ENCODE peak calls at places on chromosomes 12 and 14, in eight cellular contexts. H is AML-193, E is skeletal muscle cell, W is GM12865, O is GOT3, V is fibroblast of the aortic adventitia, C is globus pallidus, F is neural progenitor cell. Z is an unnamed sample.

GRCh38 chr14:89620436-89620835 is 203.4 kb upstream of the FOXN3 start:
- DNase-seq in H (no peak), E (no peak), W (no peak), O (no peak), V (no peak), C (no peak), F (no peak), Z (no peak)

GRCh38 chr14:24327303-24327702 is 7.6 kb downstream of the ADCY4 start:
- DNase-seq in H (peak), E (no peak), W (no peak), O (no peak), V (no peak), C (no peak), F (no peak), Z (no peak)

GRCh38 chr14:68784995-68785816 is 7.7 kb downstream of the ZFP36L1 start:
- DNase-seq in H (no peak), E (no peak), W (no peak), O (no peak), V (peak), C (peak), F (no peak), Z (peak)

GRCh38 chr12:64413884-64414283 is 9.7 kb downstream of the XPOT start:
- DNase-seq in H (no peak), E (no peak), W (no peak), O (no peak), V (no peak), C (no peak), F (no peak), Z (no peak)

GRCh38 chr12:104458645-104459555 is 2.2 kb downstream of the CHST11 start:
- DNase-seq in H (no peak), E (peak), W (peak), O (no peak), V (peak), C (no peak), F (peak), Z (no peak)

GRCh38 chr12:111730420-111730819 is 36.3 kb upstream of the ALDH2 start:
- DNase-seq in H (no peak), E (no peak), W (no peak), O (no peak), V (no peak), C (no peak), F (no peak), Z (no peak)

GRCh38 chr12:52160200-52160599 is 31.6 kb downstream of the KRT80 start:
- DNase-seq in H (no peak), E (no peak), W (no peak), O (no peak), V (no peak), C (no peak), F (no peak), Z (no peak)

GRCh38 chr14:73634333-73634833 is 10.4 kb upstream of the DNAL1 start:
- DNase-seq in H (no peak), E (no peak), W (peak), O (no peak), V (no peak), C (no peak), F (peak), Z (no peak)

GRCh38 chr12:58368001-58368400 is 426.6 kb downstream of the ATP23 start:
- DNase-seq in H (no peak), E (no peak), W (no peak), O (no peak), V (peak), C (no peak), F (no peak), Z (peak)

GRCh38 chr12:63045020-63045860 is 105.8 kb downstream of the AVPR1A start:
- DNase-seq in H (no peak), E (no peak), W (no peak), O (no peak), V (peak), C (no peak), F (no peak), Z (peak)

GRCh38 chr12:49609875-49610154 is 4.4 kb upstream of the FAM186B start:
- DNase-seq in H (peak), E (no peak), W (no peak), O (no peak), V (no peak), C (no peak), F (no peak), Z (no peak)

GRCh38 chr14:63544641-63545234 is 1.6 kb upstream of the PPP2R5E start:
- DNase-seq in H (peak), E (no peak), W (peak), O (no peak), V (peak), C (peak), F (no peak), Z (no peak)

GRCh38 chr12:53677612-53678133 is 1.8 kb upstream of the ATP5MC2 start:
- DNase-seq in H (no peak), E (no peak), W (no peak), O (no peak), V (no peak), C (peak), F (peak), Z (no peak)

GRCh38 chr12:102965281-102966155 is 8.0 kb downstream of the ASCL1 start:
- DNase-seq in H (no peak), E (no peak), W (no peak), O (no peak), V (no peak), C (peak), F (peak), Z (no peak)

GRCh38 chr12:47818701-47819543 is 781 bp downstream of the HDAC7 start:
- DNase-seq in H (peak), E (no peak), W (peak), O (no peak), V (no peak), C (no peak), F (peak), Z (no peak)

GRCh38 chr12:3644103-3644502 is 108.8 kb downstream of the CRACR2A start:
- DNase-seq in H (no peak), E (no peak), W (no peak), O (no peak), V (no peak), C (no peak), F (no peak), Z (no peak)

GRCh38 chr12:69054343-69055056 is 121.5 kb upstream of the CPM start:
- DNase-seq in H (no peak), E (no peak), W (no peak), O (no peak), V (no peak), C (no peak), F (no peak), Z (no peak)

GRCh38 chr12:119475650-119476049 is 117.9 kb upstream of the TMEM233 start:
- DNase-seq in H (no peak), E (no peak), W (no peak), O (no peak), V (no peak), C (no peak), F (no peak), Z (no peak)

GRCh38 chr12:51028126-51028810 is 2.1 kb upstream of the SLC11A2 start:
- DNase-seq in H (peak), E (no peak), W (peak), O (peak), V (peak), C (peak), F (peak), Z (no peak)

Z was measured in kidney glomerular epithelial cell.